ENCODE peak calls at places on chromosomes 3 and 15, in nine cellular contexts. K is D721Med; B is NCI-H2171 treated with DMSO at 0.1 percent for 48 hours; L is NCI-H1092 treated with DMSO at 0.1 percent for 48 hours; Z is ACHN; V is T-helper 2 cell; D is mucosa of descending colon; M is stimulated activated CD4-positive, alpha-beta T cell treated with anti-CD3 and anti-CD28 coated beads, Interleukin-15, amount 100 ng/mL, for 1 hour; O is caudate nucleus. Y is an unnamed sample.

GRCh38 chr15:65903296-65904073 is 34.2 kb downstream of the RAB11A start:
- DNase-seq in O (no peak), D (no peak), V (no peak), K (no peak), Z (peak), B (no peak), M (no peak), L (peak), Y (no peak)

GRCh38 chr15:89097313-89097712 is 9.1 kb downstream of the ABHD2 start:
- DNase-seq in K (no peak), D (no peak), L (no peak), M (no peak), Z (no peak), B (no peak), V (no peak), O (no peak), Y (no peak)

GRCh38 chr3:113844622-113845222 is 6.1 kb downstream of the GRAMD1C start:
- DNase-seq in K (no peak), M (no peak), B (peak), O (no peak), Z (peak), L (peak), D (no peak), V (no peak), Y (no peak)

GRCh38 chr15:71275098-71275497 is 159.8 kb downstream of the THSD4 start:
- DNase-seq in V (no peak), O (no peak), B (no peak), Z (no peak), K (no peak), L (no peak), D (no peak), M (no peak), Y (no peak)

GRCh38 chr15:34223904-34224596 is 766 bp upstream of the EMC4 start:
- DNase-seq in L (no peak), M (no peak), V (no peak), B (no peak), Z (peak), D (peak), K (peak), O (no peak), Y (no peak)

GRCh38 chr15:43854801-43855200 is 28.0 kb downstream of the WDR76 start:
- DNase-seq in D (no peak), B (no peak), V (no peak), K (no peak), O (no peak), L (no peak), M (no peak), Z (no peak), Y (no peak)

GRCh38 chr3:14379842-14380241 is 22.6 kb upstream of the SLC6A6 start:
- DNase-seq in K (no peak), Z (no peak), V (no peak), D (no peak), B (peak), O (no peak), L (no peak), M (no peak), Y (no peak)

GRCh38 chr3:64399205-64399800 is 174.0 kb upstream of the PRICKLE2 start:
- DNase-seq in D (peak), Z (peak), O (no peak), L (peak), M (no peak), K (no peak), V (no peak), B (peak), Y (no peak)

GRCh38 chr3:44926921-44927320 is 49.1 kb downstream of the ZDHHC3 start:
- DNase-seq in B (no peak), M (no peak), O (no peak), Z (no peak), L (no peak), V (no peak), D (no peak), K (no peak), Y (no peak)

GRCh38 chr3:179416681-179417080 is 34.6 kb downstream of the GNB4 start:
- DNase-seq in Z (no peak), K (no peak), D (no peak), M (no peak), L (no peak), V (no peak), O (no peak), B (no peak), Y (no peak)